ENCODE peak calls at places on chromosome 9, in five cellular contexts. One of them, this sample, is unnamed.

GRCh38 chr9:37692622-37693221 is 42.0 kb downstream of the FRMPD1 start:
- DNase-seq in HL-60: no peak
- DNase-seq in GM12891: no peak
- DNase-seq in endothelial cell of umbilical vein: no peak
- DNase-seq in Panc1: no peak
- DNase-seq in this sample: no peak

GRCh38 chr9:85040806-85041575 is 371.5 kb downstream of the NTRK2 start:
- DNase-seq in HL-60: no peak
- DNase-seq in Panc1: no peak
- DNase-seq in endothelial cell of umbilical vein: no peak
- DNase-seq in GM12891: no peak
- DNase-seq in this sample: no peak

GRCh38 chr9:119289740-119290139 is 79.5 kb downstream of the BRINP1 start:
- DNase-seq in HL-60: peak; percentile 14
- DNase-seq in Panc1: peak; percentile 18
- DNase-seq in endothelial cell of umbilical vein: peak; percentile 26
- DNase-seq in GM12891: peak; percentile 25
- DNase-seq in this sample: peak; percentile 13

GRCh38 chr9:22119537-22120167 is 110.5 kb upstream of the CDKN2B start:
- DNase-seq in endothelial cell of umbilical vein: peak; percentile 53
- DNase-seq in GM12891: no peak
- DNase-seq in Panc1: no peak
- DNase-seq in HL-60: no peak
- DNase-seq in this sample: no peak

GRCh38 chr9:18142964-18143363 is 331.0 kb upstream of the ADAMTSL1 start:
- DNase-seq in Panc1: no peak
- DNase-seq in HL-60: no peak
- DNase-seq in endothelial cell of umbilical vein: peak; percentile 2
- DNase-seq in GM12891: no peak
- DNase-seq in this sample: no peak

GRCh38 chr9:14423816-14424261 is 109.9 kb upstream of the NFIB start:
- DNase-seq in Panc1: no peak
- DNase-seq in HL-60: no peak
- DNase-seq in endothelial cell of umbilical vein: peak; percentile 63
- DNase-seq in GM12891: no peak
- DNase-seq in this sample: no peak

GRCh38 chr9:86955554-86955953 is 8.2 kb upstream of the GAS1 start:
- DNase-seq in HL-60: no peak
- DNase-seq in Panc1: no peak
- DNase-seq in endothelial cell of umbilical vein: no peak
- DNase-seq in GM12891: no peak
- DNase-seq in this sample: no peak

GRCh38 chr9:28456886-28457285 is 883.6 kb upstream of the C9orf72 start:
- DNase-seq in endothelial cell of umbilical vein: no peak
- DNase-seq in Panc1: no peak
- DNase-seq in HL-60: no peak
- DNase-seq in GM12891: no peak
- DNase-seq in this sample: no peak

GRCh38 chr9:92704528-92704927 is 34.6 kb upstream of the IPPK start:
- DNase-seq in Panc1: no peak
- DNase-seq in endothelial cell of umbilical vein: no peak
- DNase-seq in GM12891: no peak
- DNase-seq in HL-60: no peak
- DNase-seq in this sample: no peak

GRCh38 chr9:131735238-131736181 is 4.4 kb downstream of the RAPGEF1 start:
- DNase-seq in endothelial cell of umbilical vein: peak; percentile 72
- DNase-seq in HL-60: no peak
- DNase-seq in Panc1: no peak
- DNase-seq in GM12891: no peak
- DNase-seq in this sample: no peak

GRCh38 chr9:137454145-137454505 is 5.0 kb downstream of the NSMF start:
- DNase-seq in endothelial cell of umbilical vein: peak; percentile 48
- DNase-seq in HL-60: no peak
- DNase-seq in GM12891: peak; percentile 72
- DNase-seq in Panc1: no peak
- DNase-seq in this sample: peak; percentile 70

GRCh38 chr9:4750021-4750673 is 9.1 kb upstream of the AK3 start:
- DNase-seq in GM12891: no peak
- DNase-seq in endothelial cell of umbilical vein: peak; percentile 57
- DNase-seq in Panc1: no peak
- DNase-seq in HL-60: no peak
- DNase-seq in this sample: no peak

GRCh38 chr9:128635266-128636023 is 21.2 kb downstream of the DYNC2I2 start:
- DNase-seq in endothelial cell of umbilical vein: peak; percentile 86
- DNase-seq in Panc1: peak; percentile 66
- DNase-seq in HL-60: no peak
- DNase-seq in GM12891: no peak
- DNase-seq in this sample: peak; percentile 26

GRCh38 chr9:22158275-22158674 is 149.2 kb upstream of the CDKN2B start:
- DNase-seq in endothelial cell of umbilical vein: peak; percentile 63
- DNase-seq in GM12891: no peak
- DNase-seq in HL-60: no peak
- DNase-seq in Panc1: no peak
- DNase-seq in this sample: no peak

GRCh38 chr9:70868661-70869652 is 252.5 kb downstream of the TRPM3 start:
- DNase-seq in GM12891: no peak
- DNase-seq in HL-60: no peak
- DNase-seq in Panc1: no peak
- DNase-seq in endothelial cell of umbilical vein: peak; percentile 82
- DNase-seq in this sample: no peak

GRCh38 chr9:110784309-110784708 is 115.7 kb downstream of the MUSK start:
- DNase-seq in endothelial cell of umbilical vein: no peak
- DNase-seq in Panc1: no peak
- DNase-seq in GM12891: no peak
- DNase-seq in HL-60: no peak
- DNase-seq in this sample: no peak

GRCh38 chr9:34096751-34097150 is 29.7 kb downstream of the DCAF12 start:
- DNase-seq in endothelial cell of umbilical vein: no peak
- DNase-seq in GM12891: no peak
- DNase-seq in Panc1: no peak
- DNase-seq in HL-60: no peak
- DNase-seq in this sample: no peak

GRCh38 chr9:75432888-75433287 is 344.6 kb downstream of the OSTF1 start:
- DNase-seq in HL-60: no peak
- DNase-seq in GM12891: no peak
- DNase-seq in Panc1: no peak
- DNase-seq in endothelial cell of umbilical vein: no peak
- DNase-seq in this sample: no peak

GRCh38 chr9:77011973-77012817 is 7.3 kb upstream of the FOXB2 start:
- DNase-seq in GM12891: no peak
- DNase-seq in endothelial cell of umbilical vein: peak; percentile 54
- DNase-seq in Panc1: no peak
- DNase-seq in HL-60: peak; percentile 38
- DNase-seq in this sample: no peak

GRCh38 chr9:72396247-72397091 is 31.5 kb upstream of the ZFAND5 start:
- DNase-seq in GM12891: no peak
- DNase-seq in Panc1: peak; percentile 27
- DNase-seq in HL-60: peak; percentile 80
- DNase-seq in endothelial cell of umbilical vein: peak; percentile 77
- DNase-seq in this sample: no peak

GRCh38 chr9:5587024-5587423 is 41.9 kb upstream of the RIC1 start:
- DNase-seq in HL-60: no peak
- DNase-seq in GM12891: no peak
- DNase-seq in Panc1: no peak
- DNase-seq in endothelial cell of umbilical vein: no peak
- DNase-seq in this sample: no peak

GRCh38 chr9:81535542-81536241 is 153.7 kb downstream of the TLE1 start:
- DNase-seq in endothelial cell of umbilical vein: no peak
- DNase-seq in GM12891: no peak
- DNase-seq in Panc1: peak; percentile 77
- DNase-seq in HL-60: no peak
- DNase-seq in this sample: no peak

GRCh38 chr9:3150030-3150429 is 306.1 kb upstream of the PUM3 start:
- DNase-seq in endothelial cell of umbilical vein: no peak
- DNase-seq in GM12891: no peak
- DNase-seq in Panc1: no peak
- DNase-seq in HL-60: no peak
- DNase-seq in this sample: no peak

GRCh38 chr9:880725-881124 is 39.2 kb downstream of the DMRT1 start:
- DNase-seq in Panc1: no peak
- DNase-seq in endothelial cell of umbilical vein: no peak
- DNase-seq in HL-60: no peak
- DNase-seq in GM12891: no peak
- DNase-seq in this sample: no peak

GRCh38 chr9:89872913-89873707 is 268.3 kb downstream of the GADD45G start:
- DNase-seq in endothelial cell of umbilical vein: no peak
- DNase-seq in GM12891: no peak
- DNase-seq in Panc1: no peak
- DNase-seq in HL-60: no peak
- DNase-seq in this sample: no peak

GRCh38 chr9:132945186-132946130 is 1.0 kb upstream of the TSC1 start:
- DNase-seq in HL-60: no peak
- DNase-seq in GM12891: no peak
- DNase-seq in Panc1: no peak
- DNase-seq in endothelial cell of umbilical vein: no peak
- DNase-seq in this sample: no peak

GRCh38 chr9:134630393-134630790 is 11.2 kb upstream of the COL5A1 start:
- DNase-seq in endothelial cell of umbilical vein: no peak
- DNase-seq in HL-60: no peak
- DNase-seq in GM12891: no peak
- DNase-seq in Panc1: no peak
- DNase-seq in this sample: no peak

GRCh38 chr9:21696411-21696865 is 106.0 kb upstream of the MTAP start:
- DNase-seq in GM12891: no peak
- DNase-seq in HL-60: no peak
- DNase-seq in endothelial cell of umbilical vein: no peak
- DNase-seq in Panc1: no peak
- DNase-seq in this sample: no peak

GRCh38 chr9:124894741-124895170 is 32.8 kb downstream of the ARPC5L start:
- DNase-seq in HL-60: no peak
- DNase-seq in Panc1: no peak
- DNase-seq in endothelial cell of umbilical vein: peak; percentile 57
- DNase-seq in GM12891: no peak
- DNase-seq in this sample: no peak

GRCh38 chr9:124894035-124894740 is 32.3 kb downstream of the ARPC5L start:
- DNase-seq in HL-60: no peak
- DNase-seq in Panc1: no peak
- DNase-seq in GM12891: no peak
- DNase-seq in endothelial cell of umbilical vein: no peak
- DNase-seq in this sample: no peak

GRCh38 chr9:124897570-124898460 is 35.9 kb downstream of the ARPC5L start:
- DNase-seq in endothelial cell of umbilical vein: no peak
- DNase-seq in HL-60: no peak
- DNase-seq in Panc1: no peak
- DNase-seq in GM12891: no peak
- DNase-seq in this sample: no peak

GRCh38 chr9:124899845-124900244 is 37.9 kb downstream of the ARPC5L start:
- DNase-seq in endothelial cell of umbilical vein: no peak
- DNase-seq in GM12891: no peak
- DNase-seq in HL-60: no peak
- DNase-seq in Panc1: no peak
- DNase-seq in this sample: no peak
- TF ChIP-seq POLR2AphosphoS5 in endothelial cell of umbilical vein: no peak
- TF ChIP-seq POLR2AphosphoS5 in GM12891: no peak
- TF ChIP-seq POLR2AphosphoS5 in HL-60: no peak
- TF ChIP-seq POLR2AphosphoS5 in Panc1: no peak
- TF ChIP-seq POLR2AphosphoS5 in this sample: no peak

GRCh38 chr9:125906893-125907292 is 159.7 kb downstream of the PBX3 start:
- DNase-seq in endothelial cell of umbilical vein: no peak
- DNase-seq in Panc1: no peak
- DNase-seq in GM12891: no peak
- DNase-seq in HL-60: no peak
- DNase-seq in this sample: no peak

GRCh38 chr9:125906144-125906543 is 159.0 kb downstream of the PBX3 start:
- DNase-seq in endothelial cell of umbilical vein: no peak
- DNase-seq in GM12891: no peak
- DNase-seq in HL-60: no peak
- DNase-seq in Panc1: no peak
- DNase-seq in this sample: no peak

GRCh38 chr9:125902224-125902623 is 155.1 kb downstream of the PBX3 start:
- DNase-seq in Panc1: no peak
- DNase-seq in GM12891: no peak
- DNase-seq in endothelial cell of umbilical vein: no peak
- DNase-seq in HL-60: no peak
- DNase-seq in this sample: no peak

GRCh38 chr9:125902865-125903512 is 155.8 kb downstream of the PBX3 start:
- DNase-seq in Panc1: no peak
- DNase-seq in endothelial cell of umbilical vein: no peak
- DNase-seq in HL-60: no peak
- DNase-seq in GM12891: no peak
- DNase-seq in this sample: no peak

DNA sequence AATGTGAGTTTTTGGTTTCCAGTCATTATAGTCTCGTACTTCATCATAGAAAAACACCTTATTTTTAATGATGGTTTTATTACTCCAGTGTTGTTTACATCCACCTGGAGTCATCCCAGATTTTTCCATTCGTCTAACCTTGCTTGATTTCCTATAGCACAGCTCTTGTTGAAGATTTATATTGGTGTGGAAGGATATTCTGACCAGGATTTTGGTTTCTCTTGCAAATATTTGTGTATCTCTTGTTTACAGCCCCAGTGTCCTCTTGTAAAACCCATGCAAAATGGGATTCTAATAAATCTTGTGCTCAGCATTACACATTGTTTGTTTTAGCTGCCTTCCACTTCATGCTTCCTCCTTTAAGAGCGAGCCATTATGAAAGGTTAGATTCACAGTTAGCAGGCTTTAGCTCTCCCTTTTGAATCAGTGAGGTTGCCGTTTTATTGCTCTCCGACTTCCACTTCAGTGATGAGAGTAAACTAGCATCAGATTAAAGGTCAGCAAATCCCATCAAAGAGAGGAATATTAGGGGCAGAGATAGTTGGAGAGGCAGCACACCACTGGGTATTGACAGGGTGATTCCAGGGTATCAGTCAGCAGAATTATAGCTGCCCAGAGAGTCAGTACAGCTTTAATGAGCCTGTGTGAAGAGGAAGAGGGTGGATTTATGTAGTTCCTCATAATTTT is 157.1 kb downstream of the PBX3 start:
- DNase-seq in endothelial cell of umbilical vein: peak; percentile 44
- DNase-seq in Panc1: no peak
- DNase-seq in HL-60: no peak
- DNase-seq in GM12891: no peak
- DNase-seq in this sample: no peak
- TF ChIP-seq POLR2AphosphoS5 in endothelial cell of umbilical vein: no peak
- TF ChIP-seq POLR2AphosphoS5 in Panc1: no peak
- TF ChIP-seq POLR2AphosphoS5 in HL-60: no peak
- TF ChIP-seq POLR2AphosphoS5 in GM12891: no peak
- TF ChIP-seq POLR2AphosphoS5 in this sample: no peak

DNA sequence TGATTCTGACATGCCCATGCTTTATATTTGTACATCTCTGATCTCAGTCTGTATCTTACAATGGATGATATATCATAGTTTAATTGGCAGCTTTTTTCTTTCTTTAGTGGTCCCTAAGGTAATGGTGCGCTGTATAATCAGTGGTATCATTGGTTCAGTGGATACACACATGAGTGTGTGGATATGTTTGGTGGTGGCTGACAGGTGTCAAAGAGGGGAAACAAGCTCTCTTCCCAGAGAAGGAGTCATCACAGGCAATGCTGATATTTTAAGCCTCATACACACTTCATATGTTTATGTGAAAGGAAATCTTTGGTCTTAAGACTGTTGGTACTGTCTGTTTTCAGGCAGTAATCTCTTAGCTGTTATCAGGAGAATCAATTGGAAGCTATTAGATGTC is 52.1 kb upstream of the KIAA1958 start:
- DNase-seq in GM12891: no peak
- DNase-seq in HL-60: no peak
- DNase-seq in Panc1: no peak
- DNase-seq in endothelial cell of umbilical vein: no peak
- DNase-seq in this sample: no peak
- TF ChIP-seq POLR2AphosphoS5 in GM12891: no peak
- TF ChIP-seq POLR2AphosphoS5 in HL-60: no peak
- TF ChIP-seq POLR2AphosphoS5 in Panc1: no peak
- TF ChIP-seq POLR2AphosphoS5 in endothelial cell of umbilical vein: no peak
- TF ChIP-seq POLR2AphosphoS5 in this sample: no peak

GRCh38 chr9:115591584-115591984 is 473.6 kb upstream of the TNC start:
- DNase-seq in HL-60: peak; percentile 2
- DNase-seq in GM12891: no peak
- DNase-seq in endothelial cell of umbilical vein: peak; percentile 90
- DNase-seq in Panc1: peak; percentile 62
- DNase-seq in this sample: no peak
- TF ChIP-seq POLR2AphosphoS5 in HL-60: no peak
- TF ChIP-seq POLR2AphosphoS5 in GM12891: no peak
- TF ChIP-seq POLR2AphosphoS5 in endothelial cell of umbilical vein: no peak
- TF ChIP-seq POLR2AphosphoS5 in Panc1: no peak
- TF ChIP-seq POLR2AphosphoS5 in this sample: no peak

This sample was measured in GM12892.